ENCODE peak calls at places on chromosomes 5 and 9, in seven cellular contexts. One of them, this sample, is unnamed.

GRCh38 chr5:170353011-170353890 is 35.9 kb downstream of the KCNMB1 start:
- DNase-seq in HepG2: no peak
- DNase-seq in SK-N-SH: peak
- DNase-seq in sigmoid colon: peak
- DNase-seq in tibial nerve: no peak
- DNase-seq in transverse colon: no peak
- DNase-seq in A549: no peak
- DNase-seq in this sample: peak

GRCh38 chr9:34185778-34186551 is 7.1 kb downstream of the UBAP1 start:
- DNase-seq in HepG2: no peak
- DNase-seq in SK-N-SH: no peak
- DNase-seq in sigmoid colon: peak
- DNase-seq in tibial nerve: peak
- DNase-seq in transverse colon: no peak
- DNase-seq in A549: peak
- DNase-seq in this sample: peak

GRCh38 chr5:141223112-141223783 is at the start of gene PCDHB14:
- DNase-seq in HepG2: peak
- DNase-seq in SK-N-SH: peak
- DNase-seq in sigmoid colon: no peak
- DNase-seq in tibial nerve: no peak
- DNase-seq in transverse colon: no peak
- DNase-seq in A549: no peak
- DNase-seq in this sample: no peak

GRCh38 chr9:130537346-130538050 is 41.9 kb upstream of the FUBP3 start:
- DNase-seq in HepG2: no peak
- DNase-seq in SK-N-SH: peak
- DNase-seq in sigmoid colon: no peak
- DNase-seq in tibial nerve: no peak
- DNase-seq in transverse colon: no peak
- DNase-seq in A549: no peak
- DNase-seq in this sample: no peak

GRCh38 chr9:124137009-124137943 is 120.5 kb upstream of the NEK6 start:
- DNase-seq in HepG2: no peak
- DNase-seq in SK-N-SH: no peak
- DNase-seq in sigmoid colon: no peak
- DNase-seq in tibial nerve: no peak
- DNase-seq in transverse colon: peak
- DNase-seq in A549: no peak
- DNase-seq in this sample: no peak

GRCh38 chr5:146081685-146082084 is 23.7 kb downstream of the PLAC8L1 start:
- DNase-seq in HepG2: no peak
- DNase-seq in SK-N-SH: no peak
- DNase-seq in sigmoid colon: no peak
- DNase-seq in tibial nerve: no peak
- DNase-seq in transverse colon: no peak
- DNase-seq in A549: no peak
- DNase-seq in this sample: no peak

GRCh38 chr5:179795049-179795862 is 1.5 kb downstream of the LTC4S start:
- DNase-seq in HepG2: no peak
- DNase-seq in SK-N-SH: peak
- DNase-seq in sigmoid colon: peak
- DNase-seq in tibial nerve: no peak
- DNase-seq in transverse colon: no peak
- DNase-seq in A549: no peak
- DNase-seq in this sample: peak

GRCh38 chr9:94554439-94555331 is at the start of gene PCAT7:
- DNase-seq in HepG2: peak
- DNase-seq in SK-N-SH: peak
- DNase-seq in sigmoid colon: no peak
- DNase-seq in tibial nerve: no peak
- DNase-seq in transverse colon: peak
- DNase-seq in A549: peak
- DNase-seq in this sample: no peak

GRCh38 chr9:134191455-134192209 is 27.3 kb upstream of the RNU6ATAC start:
- DNase-seq in HepG2: no peak
- DNase-seq in SK-N-SH: peak
- DNase-seq in sigmoid colon: peak
- DNase-seq in tibial nerve: no peak
- DNase-seq in transverse colon: no peak
- DNase-seq in A549: no peak
- DNase-seq in this sample: peak

GRCh38 chr9:33329996-33330395 is 39.7 kb downstream of the NFX1 start:
- DNase-seq in HepG2: no peak
- DNase-seq in SK-N-SH: no peak
- DNase-seq in sigmoid colon: no peak
- DNase-seq in tibial nerve: no peak
- DNase-seq in transverse colon: peak
- DNase-seq in A549: peak
- DNase-seq in this sample: no peak

GRCh38 chr5:78698218-78698751 is 49.7 kb upstream of the LHFPL2 start:
- DNase-seq in HepG2: no peak
- DNase-seq in SK-N-SH: no peak
- DNase-seq in sigmoid colon: peak
- DNase-seq in tibial nerve: peak
- DNase-seq in transverse colon: no peak
- DNase-seq in A549: no peak
- DNase-seq in this sample: no peak

GRCh38 chr5:83715316-83716060 is 5.2 kb downstream of the HAPLN1 start:
- DNase-seq in HepG2: no peak
- DNase-seq in SK-N-SH: no peak
- DNase-seq in sigmoid colon: no peak
- DNase-seq in tibial nerve: no peak
- DNase-seq in transverse colon: no peak
- DNase-seq in A549: no peak
- DNase-seq in this sample: no peak

GRCh38 chr5:39498247-39498952 is 73.6 kb upstream of the DAB2 start:
- DNase-seq in HepG2: no peak
- DNase-seq in SK-N-SH: no peak
- DNase-seq in sigmoid colon: no peak
- DNase-seq in tibial nerve: no peak
- DNase-seq in transverse colon: no peak
- DNase-seq in A549: no peak
- DNase-seq in this sample: no peak

GRCh38 chr5:129019401-129019908 is 54.2 kb downstream of the SLC27A6 start:
- DNase-seq in HepG2: no peak
- DNase-seq in SK-N-SH: no peak
- DNase-seq in sigmoid colon: no peak
- DNase-seq in tibial nerve: no peak
- DNase-seq in transverse colon: no peak
- DNase-seq in A549: no peak
- DNase-seq in this sample: no peak

GRCh38 chr9:13491138-13491492 is 211.6 kb upstream of the MPDZ start:
- DNase-seq in HepG2: no peak
- DNase-seq in SK-N-SH: no peak
- DNase-seq in sigmoid colon: no peak
- DNase-seq in tibial nerve: no peak
- DNase-seq in transverse colon: no peak
- DNase-seq in A549: no peak
- DNase-seq in this sample: no peak

GRCh38 chr5:40041452-40041851 is 616.7 kb upstream of the DAB2 start:
- DNase-seq in HepG2: no peak
- DNase-seq in SK-N-SH: no peak
- DNase-seq in sigmoid colon: no peak
- DNase-seq in tibial nerve: no peak
- DNase-seq in transverse colon: no peak
- DNase-seq in A549: no peak
- DNase-seq in this sample: no peak

GRCh38 chr5:173341911-173342535 is 13.8 kb upstream of the STC2 start:
- DNase-seq in HepG2: no peak
- DNase-seq in SK-N-SH: no peak
- DNase-seq in sigmoid colon: no peak
- DNase-seq in tibial nerve: no peak
- DNase-seq in transverse colon: no peak
- DNase-seq in A549: no peak
- DNase-seq in this sample: no peak

GRCh38 chr5:96753848-96754247 is 53.9 kb downstream of the ERAP1 start:
- DNase-seq in HepG2: no peak
- DNase-seq in SK-N-SH: peak
- DNase-seq in sigmoid colon: no peak
- DNase-seq in tibial nerve: no peak
- DNase-seq in transverse colon: no peak
- DNase-seq in A549: no peak
- DNase-seq in this sample: no peak

GRCh38 chr9:37968228-37968672 is 64.3 kb upstream of the SLC25A51 start:
- DNase-seq in HepG2: peak
- DNase-seq in SK-N-SH: no peak
- DNase-seq in sigmoid colon: no peak
- DNase-seq in tibial nerve: no peak
- DNase-seq in transverse colon: peak
- DNase-seq in A549: peak
- DNase-seq in this sample: no peak

GRCh38 chr5:153968761-153969562 is 69.7 kb downstream of the FAM114A2 start:
- DNase-seq in HepG2: no peak
- DNase-seq in SK-N-SH: no peak
- DNase-seq in sigmoid colon: no peak
- DNase-seq in tibial nerve: no peak
- DNase-seq in transverse colon: no peak
- DNase-seq in A549: no peak
- DNase-seq in this sample: no peak

GRCh38 chr5:42499016-42499415 is 75.8 kb downstream of the GHR start:
- DNase-seq in HepG2: no peak
- DNase-seq in SK-N-SH: no peak
- DNase-seq in sigmoid colon: no peak
- DNase-seq in tibial nerve: no peak
- DNase-seq in transverse colon: no peak
- DNase-seq in A549: no peak
- DNase-seq in this sample: no peak

GRCh38 chr9:81390802-81391456 is 298.4 kb downstream of the TLE1 start:
- DNase-seq in HepG2: no peak
- DNase-seq in SK-N-SH: no peak
- DNase-seq in sigmoid colon: no peak
- DNase-seq in tibial nerve: no peak
- DNase-seq in transverse colon: no peak
- DNase-seq in A549: no peak
- DNase-seq in this sample: no peak
- H3K27ac ChIP-seq in HepG2: no peak
- H3K27ac ChIP-seq in SK-N-SH: no peak
- H3K27ac ChIP-seq in sigmoid colon: no peak
- H3K27ac ChIP-seq in tibial nerve: no peak
- H3K27ac ChIP-seq in transverse colon: no peak
- H3K27ac ChIP-seq in A549: peak
- H3K27ac ChIP-seq in this sample: no peak

GRCh38 chr5:148443998-148444397 is 60.2 kb downstream of the FBXO38 start:
- DNase-seq in HepG2: peak
- DNase-seq in SK-N-SH: peak
- DNase-seq in sigmoid colon: peak
- DNase-seq in tibial nerve: peak
- DNase-seq in transverse colon: peak
- DNase-seq in A549: peak
- DNase-seq in this sample: no peak
- TF ChIP-seq EP300 in HepG2: no peak
- TF ChIP-seq EP300 in SK-N-SH: no peak
- TF ChIP-seq EP300 in sigmoid colon: no peak
- TF ChIP-seq EP300 in tibial nerve: no peak
- TF ChIP-seq EP300 in transverse colon: no peak
- TF ChIP-seq EP300 in A549: no peak
- TF ChIP-seq EP300 in this sample: no peak

DNA sequence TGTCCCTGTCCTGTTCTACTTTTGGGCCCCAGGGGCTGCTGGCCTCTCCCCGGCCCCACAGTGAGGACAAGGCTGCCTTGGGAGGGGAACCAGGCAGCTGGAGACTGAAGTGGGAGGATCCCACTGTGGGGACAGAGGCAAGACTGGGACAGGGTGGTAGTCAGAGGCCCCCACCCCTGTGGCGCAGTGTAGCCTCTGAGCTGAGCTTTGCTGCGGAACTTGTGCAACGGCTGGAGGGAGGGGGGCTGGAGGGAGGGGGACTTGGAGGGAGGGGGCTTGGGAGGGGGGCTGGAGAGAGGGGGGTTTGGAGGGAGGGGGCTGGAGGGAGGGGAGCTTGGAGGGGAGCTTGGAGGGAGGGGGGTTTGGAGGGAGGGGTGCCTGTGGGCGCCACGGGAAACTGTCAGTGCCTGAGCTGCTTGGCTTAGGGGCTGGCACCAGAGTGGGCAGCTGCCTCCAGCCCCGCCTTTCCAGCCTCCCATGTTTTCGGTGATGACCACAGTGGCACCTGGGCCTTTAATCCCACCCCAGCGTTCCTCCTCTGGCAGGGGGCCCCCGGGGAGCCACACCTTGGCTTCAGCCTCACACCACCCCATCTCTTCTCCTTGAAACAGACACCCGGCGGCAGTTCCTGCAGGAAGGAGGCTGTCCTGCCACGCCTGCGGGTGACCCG is 2.3 kb upstream of the FUT7 start:
- DNase-seq in HepG2: no peak
- DNase-seq in SK-N-SH: peak
- DNase-seq in sigmoid colon: no peak
- DNase-seq in tibial nerve: no peak
- DNase-seq in transverse colon: peak
- DNase-seq in A549: no peak
- DNase-seq in this sample: no peak
- H3K27ac ChIP-seq in HepG2: no peak
- H3K27ac ChIP-seq in SK-N-SH: no peak
- H3K27ac ChIP-seq in sigmoid colon: no peak
- H3K27ac ChIP-seq in tibial nerve: no peak
- H3K27ac ChIP-seq in transverse colon: no peak
- H3K27ac ChIP-seq in A549: peak
- H3K27ac ChIP-seq in this sample: no peak

DNA sequence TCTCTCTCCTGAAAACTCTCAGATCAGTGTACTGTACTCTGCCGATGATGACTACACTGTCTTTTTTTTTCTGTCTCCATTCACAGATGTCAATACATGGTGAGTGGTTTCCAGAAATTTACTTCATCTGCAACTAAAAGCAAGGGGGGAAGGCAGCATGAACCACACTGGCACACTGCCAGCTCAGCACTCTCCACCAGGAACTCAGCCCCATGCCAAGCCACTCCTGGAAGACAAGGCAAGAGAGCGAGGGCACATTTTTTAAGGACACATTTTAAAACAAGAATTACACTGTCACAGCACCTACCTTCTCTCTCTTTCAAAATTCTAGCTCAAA is 75.3 kb downstream of the HMHB1 start:
- DNase-seq in HepG2: no peak
- DNase-seq in SK-N-SH: peak
- DNase-seq in sigmoid colon: no peak
- DNase-seq in tibial nerve: no peak
- DNase-seq in transverse colon: no peak
- DNase-seq in A549: no peak
- DNase-seq in this sample: peak
- TF ChIP-seq EP300 in HepG2: no peak
- TF ChIP-seq EP300 in SK-N-SH: peak
- TF ChIP-seq EP300 in sigmoid colon: no peak
- TF ChIP-seq EP300 in tibial nerve: no peak
- TF ChIP-seq EP300 in transverse colon: no peak
- TF ChIP-seq EP300 in A549: no peak
- TF ChIP-seq EP300 in this sample: no peak

DNA sequence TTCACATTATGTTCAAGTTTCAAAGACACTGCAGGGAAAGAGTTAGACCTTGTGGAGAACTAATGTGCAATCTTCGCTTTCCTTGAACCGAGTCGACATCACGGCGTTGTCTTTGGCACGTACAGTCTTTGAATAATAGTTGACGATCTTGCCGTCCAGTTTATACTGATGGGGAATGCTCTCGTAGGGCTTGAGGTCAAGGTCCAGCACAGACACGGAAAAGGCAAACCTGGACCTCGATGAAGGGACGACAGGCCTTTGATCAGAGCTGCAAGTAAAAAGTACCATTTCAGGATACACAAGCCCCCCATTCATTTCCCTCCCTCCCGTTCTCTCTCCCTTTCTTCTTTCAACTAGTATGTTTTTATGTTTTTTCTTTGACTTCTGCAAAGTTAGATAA is 54.1 kb downstream of the IPPK start:
- DNase-seq in HepG2: peak
- DNase-seq in SK-N-SH: no peak
- DNase-seq in sigmoid colon: peak
- DNase-seq in tibial nerve: no peak
- DNase-seq in transverse colon: no peak
- DNase-seq in A549: no peak
- DNase-seq in this sample: no peak
- H3K27ac ChIP-seq in HepG2: peak
- H3K27ac ChIP-seq in SK-N-SH: no peak
- H3K27ac ChIP-seq in sigmoid colon: peak
- H3K27ac ChIP-seq in tibial nerve: peak
- H3K27ac ChIP-seq in transverse colon: peak
- H3K27ac ChIP-seq in A549: no peak
- H3K27ac ChIP-seq in this sample: peak

This sample was measured in ovary.